ENCODE peak calls at places on chromosomes 6 and 20, in four cellular contexts. M is K562, P is HepG2, H is GM12878. Q is an unnamed sample.

GRCh38 chr6:54335871-54336270 is 27.6 kb downstream of the TINAG start:
- DNase-seq in M (no peak), P (peak; percentile 1), H (no peak), Q (no peak)

GRCh38 chr6:154931741-154932424 is 63.2 kb upstream of the TIAM2 start:
- DNase-seq in H (no peak), M (no peak), P (peak; percentile 41), Q (no peak)

GRCh38 chr20:60993647-60994046 is 258.4 kb upstream of the CDH4 start:
- DNase-seq in P (no peak), H (no peak), M (no peak), Q (no peak)

GRCh38 chr6:36840471-36841461 is 1.5 kb upstream of the CPNE5 start:
- DNase-seq in P (peak; percentile 64), M (no peak), H (no peak), Q (peak; percentile 54)

GRCh38 chr20:41140226-41141133 is 3.1 kb downstream of the PLCG1 start:
- DNase-seq in H (no peak), P (peak; percentile 69), M (no peak), Q (no peak)

GRCh38 chr6:141158740-141159139 is 974.0 kb upstream of the GJE1 start:
- DNase-seq in M (no peak), H (no peak), P (no peak), Q (no peak)

GRCh38 chr6:32668226-32668747 is 1.8 kb upstream of the HLA-DQB1 start:
- DNase-seq in P (peak; percentile 31), H (peak; percentile 95), M (no peak), Q (no peak)

GRCh38 chr6:133756046-133756445 is 132.9 kb upstream of the TCF21 start:
- DNase-seq in P (no peak), M (no peak), H (no peak), Q (no peak)

GRCh38 chr20:59149678-59150504 is 13.7 kb upstream of the ZNF831 start:
- DNase-seq in M (no peak), P (no peak), H (no peak), Q (no peak)

GRCh38 chr6:136058852-136059251 is 191.3 kb downstream of the MTFR2 start:
- DNase-seq in H (no peak), P (no peak), M (no peak), Q (no peak)

GRCh38 chr6:1745814-1746213 is 136.1 kb downstream of the FOXC1 start:
- DNase-seq in M (no peak), P (no peak), H (no peak), Q (no peak)

GRCh38 chr20:25353368-25353753 is 37.3 kb downstream of the ABHD12 start:
- DNase-seq in P (no peak), H (no peak), M (no peak), Q (no peak)

GRCh38 chr6:34146801-34147592 is 1.1 kb upstream of the GRM4 start:
- DNase-seq in P (no peak), H (no peak), M (no peak), Q (peak; percentile 8)

GRCh38 chr6:38239719-38240451 is 399.8 kb downstream of the BTBD9 start:
- DNase-seq in M (no peak), H (no peak), P (no peak), Q (no peak)

GRCh38 chr6:15911753-15912504 is 217.0 kb upstream of the MYLIP start:
- DNase-seq in H (no peak), M (no peak), P (no peak), Q (no peak)

GRCh38 chr20:36153754-36154695 is 515 bp upstream of the EPB41L1 start:
- DNase-seq in H (no peak), M (peak; percentile 87), P (peak; percentile 74), Q (peak; percentile 78)

GRCh38 chr6:137928286-137928685 is 61.2 kb downstream of the TNFAIP3 start:
- DNase-seq in H (no peak), M (no peak), P (no peak), Q (no peak)

GRCh38 chr6:111841822-111842221 is 31.4 kb downstream of the FYN start:
- DNase-seq in H (peak; percentile 60), M (no peak), P (no peak), Q (no peak)

GRCh38 chr6:17280138-17280537 is 1.0 kb upstream of the RBM24 start:
- DNase-seq in M (no peak), P (no peak), H (no peak), Q (no peak)

GRCh38 chr6:56532766-56533551 is 109.7 kb downstream of the DST start:
- DNase-seq in P (no peak), M (no peak), H (no peak), Q (no peak)

GRCh38 chr20:59013959-59014608 is 5.1 kb upstream of the TUBB1 start:
- DNase-seq in M (no peak), H (no peak), P (no peak), Q (no peak)

GRCh38 chr20:1721687-1722512 is 64.3 kb upstream of the SIRPG start:
- DNase-seq in P (no peak), H (no peak), M (no peak), Q (peak; percentile 67)

GRCh38 chr6:166443166-166443565 is 60.4 kb upstream of the MPC1 start:
- DNase-seq in M (no peak), P (no peak), H (no peak), Q (no peak)

GRCh38 chr6:102114402-102114801 is 720.9 kb downstream of the GRIK2 start:
- DNase-seq in H (no peak), M (no peak), P (peak; percentile 20), Q (peak; percentile 23)

DNA sequence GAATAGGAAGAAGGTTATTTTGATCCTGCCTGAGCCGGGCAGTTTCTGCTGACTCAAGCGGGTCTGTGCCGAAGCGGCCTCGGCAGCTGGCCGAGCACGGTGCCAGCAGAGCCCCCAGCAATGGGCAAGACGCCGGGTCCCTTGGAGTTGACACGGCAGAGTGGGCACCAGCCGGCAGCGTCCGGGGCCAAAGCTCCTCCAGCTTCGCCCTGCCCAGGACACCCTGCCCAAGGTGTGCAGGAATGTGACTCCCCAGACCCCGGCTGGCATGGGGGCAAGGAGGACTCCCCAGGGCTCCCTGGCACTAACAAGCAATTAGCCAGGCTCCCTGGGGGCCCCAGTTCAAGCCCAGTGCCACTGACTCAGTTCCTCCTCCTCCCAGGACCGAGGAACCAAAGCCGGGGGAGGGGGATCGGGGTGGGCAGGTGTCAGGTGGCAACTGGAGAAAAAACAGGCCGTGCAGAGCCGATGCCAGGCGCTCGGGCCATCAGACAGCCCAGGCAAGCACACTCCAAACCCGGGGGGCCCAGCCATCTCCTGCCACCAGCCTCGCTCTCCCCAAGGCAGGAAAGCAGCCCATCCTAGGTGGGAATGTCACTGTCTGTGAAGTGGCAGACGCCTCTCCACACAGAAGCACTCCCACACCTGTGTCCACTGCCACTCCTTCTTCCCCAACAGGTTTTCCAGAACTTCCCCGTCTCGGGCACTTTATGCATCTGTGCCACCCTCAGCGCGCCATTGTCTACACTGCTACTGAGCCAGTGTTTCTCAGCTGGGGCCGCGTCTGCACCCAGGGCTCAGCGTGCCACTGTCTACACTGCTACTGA is 41.2 kb upstream of the ZBP1 start:
- DNase-seq in H (no peak), M (no peak), P (no peak), Q (peak; percentile 5)
- TF ChIP-seq CREM in H (no peak), M (no peak), P (no peak), Q (no peak)

DNA sequence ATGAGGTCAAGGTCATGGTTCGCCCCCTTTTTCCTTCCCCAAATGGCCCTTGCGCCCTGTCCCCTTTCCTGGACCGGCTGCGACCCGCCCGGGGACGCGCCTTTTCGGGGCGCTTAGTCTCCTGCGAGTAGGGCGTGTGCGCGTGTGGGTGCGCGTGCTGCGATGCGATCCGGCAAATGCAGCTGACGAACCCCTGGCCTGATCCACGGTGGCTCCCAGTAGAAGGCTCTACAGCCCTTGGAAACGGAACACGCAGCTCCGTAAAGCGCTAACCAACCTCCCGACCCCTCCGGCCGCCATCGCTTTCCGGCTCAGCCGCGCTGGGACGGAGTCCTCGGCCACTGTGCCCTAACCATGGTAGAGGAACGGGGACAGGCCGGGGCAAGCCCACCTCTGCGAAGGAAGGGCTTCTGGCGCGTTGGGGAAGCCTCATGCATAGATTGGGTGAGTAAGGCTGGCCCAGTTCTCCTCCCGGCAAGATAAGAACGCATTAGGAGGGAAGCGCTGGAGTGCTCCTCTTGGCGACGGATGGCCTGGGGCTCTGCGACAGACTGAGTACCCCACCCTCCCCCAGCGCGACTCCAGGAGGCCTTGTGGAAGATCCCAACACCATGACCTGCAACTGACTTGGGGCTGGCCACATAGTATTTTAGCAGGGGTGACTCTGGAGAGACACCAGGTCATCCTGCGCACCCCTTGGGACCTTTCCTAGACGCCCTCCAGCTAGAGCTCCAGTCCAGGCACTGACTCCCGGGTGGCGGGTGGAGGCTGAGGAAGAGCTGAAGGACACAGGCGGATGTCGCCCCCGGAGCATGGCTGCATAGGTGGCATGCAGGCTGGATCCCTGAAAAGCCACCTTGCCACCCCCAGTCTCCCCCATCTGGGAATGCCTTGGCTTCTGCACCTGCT is 1.1 kb upstream of the SLC4A11 start:
- DNase-seq in M (peak; percentile 31), H (no peak), P (no peak), Q (peak; percentile 45)
- TF ChIP-seq CREM in M (no peak), H (no peak), P (no peak), Q (no peak)

DNA sequence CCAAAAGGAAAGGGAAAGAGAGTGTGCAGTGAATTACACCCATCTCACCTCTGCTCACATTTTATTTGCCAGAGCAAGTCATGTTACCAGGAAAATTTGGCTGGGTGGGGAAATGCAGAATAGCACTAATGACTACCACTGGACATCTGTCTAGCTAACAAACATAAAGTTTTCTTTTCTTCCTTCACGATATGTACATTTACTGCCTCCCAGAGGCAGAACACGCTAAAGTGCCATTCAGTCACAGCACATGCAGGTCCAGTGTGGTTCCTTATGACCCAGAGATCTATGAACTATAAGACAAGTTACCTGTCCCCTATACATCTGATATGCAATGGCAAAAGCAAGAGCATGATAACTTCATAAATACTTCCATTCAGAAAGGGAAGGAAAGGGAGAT is 194.1 kb downstream of the OGFRL1 start:
- DNase-seq in H (no peak), P (no peak), M (no peak), Q (no peak)
- TF ChIP-seq CREM in H (no peak), P (no peak), M (no peak), Q (no peak)

GRCh38 chr6:30136570-30137286 is 788 bp downstream of the TRIM40 start:
- DNase-seq in P (no peak), H (no peak), M (no peak), Q (no peak)

GRCh38 chr6:30131947-30132497 is 3.9 kb upstream of the TRIM40 start:
- DNase-seq in H (no peak), M (no peak), P (no peak), Q (no peak)

GRCh38 chr6:30135147-30135546 is 793 bp upstream of the TRIM40 start:
- DNase-seq in P (no peak), M (no peak), H (no peak), Q (no peak)

GRCh38 chr6:30130887-30131862 is 4.8 kb upstream of the TRIM40 start:
- DNase-seq in M (peak; percentile 84), P (peak; percentile 89), H (peak; percentile 32), Q (peak; percentile 58)

GRCh38 chr6:30135757-30136156 is at the start of gene TRIM40:
- DNase-seq in P (peak; percentile 55), H (no peak), M (no peak), Q (no peak)
- TF ChIP-seq CREM in P (no peak), H (no peak), M (no peak), Q (no peak)

DNA sequence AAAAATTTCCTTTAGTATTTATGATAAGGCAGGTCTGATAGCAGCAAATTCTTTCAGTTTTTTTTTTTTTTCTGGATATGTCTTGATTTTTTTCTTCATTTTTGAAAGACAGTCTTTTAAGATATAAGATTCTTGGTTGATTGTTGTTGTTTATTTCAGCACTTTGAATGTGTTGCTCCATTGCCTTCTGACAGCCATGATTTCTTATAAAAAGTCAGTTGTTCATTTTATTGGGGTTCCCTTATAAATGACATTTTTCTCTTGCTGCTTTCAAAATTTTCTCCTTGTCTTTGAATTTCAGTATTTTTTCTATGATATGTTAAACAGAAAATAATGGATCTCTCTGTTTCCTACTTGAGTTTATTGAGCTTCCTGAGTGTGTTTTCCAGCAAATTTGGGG is 152.3 kb downstream of the ISM1 start:
- DNase-seq in M (no peak), P (no peak), H (no peak), Q (no peak)
- TF ChIP-seq CREM in M (no peak), P (no peak), H (no peak), Q (no peak)

GRCh38 chr6:84581494-84582259 is 182.7 kb downstream of the TBX18 start:
- DNase-seq in H (no peak), M (no peak), P (no peak), Q (no peak)
- TF ChIP-seq CREM in H (no peak), M (no peak), P (no peak), Q (no peak)